ENCODE peak calls at places on chromosomes 12 and 14, in ten cellular contexts. A is body of pancreas; K is T47D; I is fibroblast of lung; H is renal cortical epithelial cell; S is GM18507; G is activated T-cell treated with anti-CD3 and anti-CD28 coated beads, Interleukin-2, amount 50 U/mL, for 4 hours; M is fibroblast of pulmonary artery; O is stimulated activated CD4-positive, alpha-beta T cell treated with anti-CD3 and anti-CD28 coated beads, Interleukin-2, amount 100 ng/mL, for 24 hours; P is Peyer's patch. C is an unnamed sample.

GRCh38 chr14:33259764-33260163 is 321.1 kb downstream of the NPAS3 start:
- DNase-seq in A (no peak), K (no peak), I (no peak), H (no peak), S (no peak), G (no peak), M (no peak), O (no peak), P (no peak), C (no peak)

GRCh38 chr12:57852620-57853509 is 6.3 kb upstream of the CTDSP2 start:
- DNase-seq in A (no peak), K (no peak), I (no peak), H (no peak), S (no peak), G (no peak), M (no peak), O (no peak), P (no peak), C (no peak)

GRCh38 chr14:81506512-81506911 is 27.1 kb downstream of the SEL1L start:
- DNase-seq in A (no peak), K (no peak), I (no peak), H (no peak), S (no peak), G (no peak), M (no peak), O (no peak), P (no peak), C (no peak)

GRCh38 chr12:58529897-58530296 is 390.4 kb downstream of the LRIG3 start:
- DNase-seq in A (no peak), K (no peak), I (peak; percentile 99), H (peak; percentile 75), S (no peak), G (no peak), M (peak; percentile 95), O (no peak), P (no peak), C (no peak)

GRCh38 chr14:81454572-81455218 is 54.6 kb upstream of the STON2 start:
- DNase-seq in A (no peak), K (no peak), I (no peak), H (no peak), S (no peak), G (no peak), M (no peak), O (no peak), P (no peak), C (no peak)

GRCh38 chr14:73058923-73059311 is 583 bp downstream of the RBM25 start:
- DNase-seq in A (no peak), K (peak; percentile 31), I (peak; percentile 40), H (peak; percentile 28), S (no peak), G (no peak), M (no peak), O (no peak), P (no peak), C (no peak)

GRCh38 chr12:84638811-84639368 is 273.7 kb downstream of the SLC6A15 start:
- DNase-seq in A (no peak), K (no peak), I (peak; percentile 26), H (peak; percentile 7), S (no peak), G (no peak), M (no peak), O (no peak), P (no peak), C (no peak)

GRCh38 chr12:57868870-57869609 is 22.5 kb upstream of the CTDSP2 start:
- DNase-seq in A (no peak), K (no peak), I (no peak), H (no peak), S (no peak), G (no peak), M (no peak), O (no peak), P (no peak), C (no peak)

GRCh38 chr12:104547239-104547638 is 90.5 kb downstream of the CHST11 start:
- DNase-seq in A (no peak), K (no peak), I (no peak), H (no peak), S (no peak), G (no peak), M (no peak), O (no peak), P (no peak), C (no peak)

GRCh38 chr12:42144424-42145196 is at the start of gene GXYLT1:
- DNase-seq in A (peak; percentile 93), K (peak; percentile 98), I (peak; percentile 95), H (peak; percentile 74), S (peak; percentile 88), G (peak; percentile 65), M (peak; percentile 94), O (peak; percentile 84), P (peak; percentile 95), C (peak; percentile 82)

GRCh38 chr14:77502109-77502782 is 3.6 kb upstream of the ISM2 start:
- DNase-seq in A (no peak), K (no peak), I (no peak), H (no peak), S (no peak), G (no peak), M (no peak), O (no peak), P (no peak), C (no peak)

GRCh38 chr14:82502043-82502442 is 968.4 kb upstream of the SEL1L start:
- DNase-seq in A (no peak), K (no peak), I (no peak), H (no peak), S (no peak), G (no peak), M (no peak), O (no peak), P (no peak), C (no peak)

GRCh38 chr14:100278702-100279101 is 27.5 kb downstream of the SLC25A29 start:
- DNase-seq in A (no peak), K (peak; percentile 84), I (peak; percentile 74), H (peak; percentile 38), S (no peak), G (no peak), M (peak; percentile 78), O (no peak), P (peak; percentile 47), C (peak; percentile 38)

GRCh38 chr12:109383240-109383639 is 35.5 kb downstream of the MYO1H start:
- DNase-seq in A (no peak), K (no peak), I (no peak), H (no peak), S (no peak), G (no peak), M (no peak), O (no peak), P (no peak), C (no peak)

GRCh38 chr12:92224685-92225331 is 79.2 kb upstream of the BTG1 start:
- DNase-seq in A (no peak), K (no peak), I (peak; percentile 80), H (peak; percentile 23), S (no peak), G (no peak), M (peak; percentile 52), O (no peak), P (no peak), C (no peak)

GRCh38 chr12:30795410-30795659 is 40.6 kb upstream of the CAPRIN2 start:
- DNase-seq in A (no peak), K (no peak), I (no peak), H (no peak), S (no peak), G (no peak), M (no peak), O (no peak), P (no peak), C (no peak)

GRCh38 chr14:74507085-74507484 is 13.5 kb downstream of the ISCA2 start:
- DNase-seq in A (no peak), K (no peak), I (no peak), H (no peak), S (no peak), G (no peak), M (no peak), O (no peak), P (peak; percentile 25), C (no peak)

GRCh38 chr14:23557946-23558345 is 1.9 kb downstream of the THTPA start:
- DNase-seq in A (no peak), K (no peak), I (no peak), H (no peak), S (no peak), G (no peak), M (no peak), O (no peak), P (no peak), C (no peak)

GRCh38 chr12:9866786-9867379 is 2.3 kb downstream of the CLEC2B start:
- DNase-seq in A (no peak), K (no peak), I (no peak), H (no peak), S (no peak), G (no peak), M (no peak), O (no peak), P (no peak), C (no peak)

GRCh38 chr12:100593490-100593889 is 20.0 kb downstream of the GAS2L3 start:
- DNase-seq in A (no peak), K (no peak), I (peak; percentile 56), H (peak; percentile 18), S (no peak), G (no peak), M (peak; percentile 40), O (no peak), P (no peak), C (no peak)

GRCh38 chr14:105087308-105087962 is 22.2 kb upstream of the GPR132 start:
- DNase-seq in A (no peak), K (no peak), I (peak; percentile 78), H (peak; percentile 15), S (no peak), G (no peak), M (peak; percentile 42), O (no peak), P (peak; percentile 55), C (peak; percentile 48)

GRCh38 chr14:57480044-57480443 is 13.6 kb downstream of the CCDC198 start:
- DNase-seq in A (no peak), K (no peak), I (peak; percentile 72), H (peak; percentile 90), S (no peak), G (no peak), M (no peak), O (no peak), P (no peak), C (no peak)

GRCh38 chr14:99595034-99595433 is 9.0 kb downstream of the CCDC85C start:
- DNase-seq in A (no peak), K (no peak), I (no peak), H (no peak), S (no peak), G (no peak), M (no peak), O (peak; percentile 49), P (no peak), C (no peak)

GRCh38 chr14:104144911-104145825 is 6.8 kb downstream of the KIF26A start:
- DNase-seq in A (peak; percentile 25), K (no peak), I (no peak), H (no peak), S (no peak), G (no peak), M (no peak), O (no peak), P (no peak), C (no peak)

GRCh38 chr12:46160081-46160980 is 108.5 kb downstream of the SLC38A1 start:
- DNase-seq in A (no peak), K (peak; percentile 56), I (peak; percentile 93), H (peak; percentile 100), S (no peak), G (no peak), M (peak; percentile 75), O (no peak), P (no peak), C (no peak)

GRCh38 chr12:127355061-127355820 is 911.7 kb upstream of the TMEM132C start:
- DNase-seq in A (no peak), K (peak; percentile 7), I (peak; percentile 11), H (no peak), S (no peak), G (no peak), M (peak; percentile 6), O (no peak), P (no peak), C (no peak)

GRCh38 chr12:125518074-125518473 is 452.8 kb downstream of the AACS start:
- DNase-seq in A (peak; percentile 17), K (peak; percentile 71), I (peak; percentile 30), H (no peak), S (no peak), G (no peak), M (no peak), O (no peak), P (no peak), C (no peak)

GRCh38 chr12:40375076-40375475 is 150.3 kb downstream of the LRRK2 start:
- DNase-seq in A (no peak), K (peak; percentile 41), I (no peak), H (no peak), S (no peak), G (no peak), M (peak; percentile 3), O (no peak), P (no peak), C (no peak)